ENCODE peak calls at places on chromosomes 5 and 9, in five cellular contexts. One of them, this sample, is unnamed.

GRCh38 chr9:15642369-15642962 is 89.6 kb downstream of the CCDC171 start:
- DNase-seq in kidney epithelial cell: peak
- DNase-seq in A673: peak
- DNase-seq in cardiac fibroblast: peak
- DNase-seq in fibroblast of lung: peak
- DNase-seq in this sample: peak

GRCh38 chr5:54876561-54876960 is 108.8 kb downstream of the ESM1 start:
- DNase-seq in A673: no peak
- DNase-seq in cardiac fibroblast: no peak
- DNase-seq in fibroblast of lung: no peak
- DNase-seq in kidney epithelial cell: no peak
- DNase-seq in this sample: no peak

GRCh38 chr5:36786613-36787012 is 90.0 kb upstream of the NIPBL start:
- DNase-seq in kidney epithelial cell: no peak
- DNase-seq in fibroblast of lung: no peak
- DNase-seq in A673: no peak
- DNase-seq in cardiac fibroblast: no peak
- DNase-seq in this sample: no peak

GRCh38 chr9:34176089-34176488 is 2.8 kb upstream of the UBAP1 start:
- DNase-seq in A673: no peak
- DNase-seq in cardiac fibroblast: no peak
- DNase-seq in fibroblast of lung: no peak
- DNase-seq in kidney epithelial cell: no peak
- DNase-seq in this sample: no peak

GRCh38 chr9:124818431-124819281 is 34.6 kb upstream of the WDR38 start:
- DNase-seq in cardiac fibroblast: no peak
- DNase-seq in fibroblast of lung: peak
- DNase-seq in kidney epithelial cell: peak
- DNase-seq in A673: no peak
- DNase-seq in this sample: peak

GRCh38 chr9:85016389-85016997 is 347.0 kb downstream of the NTRK2 start:
- DNase-seq in A673: no peak
- DNase-seq in fibroblast of lung: no peak
- DNase-seq in kidney epithelial cell: no peak
- DNase-seq in cardiac fibroblast: no peak
- DNase-seq in this sample: no peak

GRCh38 chr5:181052928-181053759 is 13.1 kb downstream of the BTNL9 start:
- DNase-seq in A673: no peak
- DNase-seq in kidney epithelial cell: no peak
- DNase-seq in fibroblast of lung: no peak
- DNase-seq in cardiac fibroblast: no peak
- DNase-seq in this sample: no peak

GRCh38 chr9:125538092-125538473 is 168.9 kb downstream of the MAPKAP1 start:
- DNase-seq in cardiac fibroblast: peak
- DNase-seq in fibroblast of lung: peak
- DNase-seq in kidney epithelial cell: peak
- DNase-seq in A673: no peak
- DNase-seq in this sample: peak

GRCh38 chr9:111598730-111599091 is 736 bp downstream of the PTGR1 start:
- DNase-seq in fibroblast of lung: peak
- DNase-seq in A673: peak
- DNase-seq in cardiac fibroblast: peak
- DNase-seq in kidney epithelial cell: no peak
- DNase-seq in this sample: peak

GRCh38 chr9:106712279-106712678 is 150.7 kb upstream of the ZNF462 start:
- DNase-seq in A673: no peak
- DNase-seq in cardiac fibroblast: no peak
- DNase-seq in fibroblast of lung: no peak
- DNase-seq in kidney epithelial cell: no peak
- DNase-seq in this sample: no peak

GRCh38 chr5:80516826-80517225 is 28.9 kb downstream of the FAM151B start:
- DNase-seq in cardiac fibroblast: peak
- DNase-seq in kidney epithelial cell: peak
- DNase-seq in A673: peak
- DNase-seq in fibroblast of lung: peak
- DNase-seq in this sample: peak

GRCh38 chr9:75105841-75106240 is 17.5 kb downstream of the OSTF1 start:
- DNase-seq in fibroblast of lung: peak
- DNase-seq in cardiac fibroblast: no peak
- DNase-seq in kidney epithelial cell: no peak
- DNase-seq in A673: no peak
- DNase-seq in this sample: no peak

GRCh38 chr9:20552874-20553624 is 69.2 kb downstream of the MLLT3 start:
- DNase-seq in cardiac fibroblast: peak
- DNase-seq in fibroblast of lung: peak
- DNase-seq in kidney epithelial cell: no peak
- DNase-seq in A673: no peak
- DNase-seq in this sample: peak

GRCh38 chr5:1522601-1523479 is 920 bp downstream of the LPCAT1 start:
- DNase-seq in A673: peak
- DNase-seq in fibroblast of lung: peak
- DNase-seq in cardiac fibroblast: peak
- DNase-seq in kidney epithelial cell: no peak
- DNase-seq in this sample: peak

GRCh38 chr5:55800924-55801323 is 50.2 kb upstream of the IL31RA start:
- DNase-seq in fibroblast of lung: no peak
- DNase-seq in kidney epithelial cell: no peak
- DNase-seq in A673: no peak
- DNase-seq in cardiac fibroblast: no peak
- DNase-seq in this sample: no peak

GRCh38 chr9:134855231-134855899 is 25.2 kb upstream of the FCN2 start:
- DNase-seq in fibroblast of lung: no peak
- DNase-seq in cardiac fibroblast: no peak
- DNase-seq in A673: no peak
- DNase-seq in kidney epithelial cell: no peak
- DNase-seq in this sample: no peak

GRCh38 chr9:120384925-120385272 is 195.1 kb downstream of the CDK5RAP2 start:
- DNase-seq in cardiac fibroblast: no peak
- DNase-seq in kidney epithelial cell: no peak
- DNase-seq in fibroblast of lung: no peak
- DNase-seq in A673: no peak
- DNase-seq in this sample: no peak

GRCh38 chr5:157444224-157444623 is 15.8 kb upstream of the NIPAL4 start:
- DNase-seq in fibroblast of lung: no peak
- DNase-seq in cardiac fibroblast: no peak
- DNase-seq in A673: no peak
- DNase-seq in kidney epithelial cell: no peak
- DNase-seq in this sample: no peak

GRCh38 chr5:133245191-133246052 is 193.6 kb downstream of the HSPA4 start:
- DNase-seq in cardiac fibroblast: peak
- DNase-seq in A673: peak
- DNase-seq in kidney epithelial cell: peak
- DNase-seq in fibroblast of lung: peak
- DNase-seq in this sample: peak

GRCh38 chr9:127714916-127715442 is 484 bp downstream of the PTRH1 start:
- DNase-seq in fibroblast of lung: no peak
- DNase-seq in A673: no peak
- DNase-seq in cardiac fibroblast: no peak
- DNase-seq in kidney epithelial cell: no peak
- DNase-seq in this sample: no peak

GRCh38 chr5:177496111-177497010 is 1.0 kb downstream of the PDLIM7 start:
- DNase-seq in fibroblast of lung: peak
- DNase-seq in kidney epithelial cell: peak
- DNase-seq in cardiac fibroblast: peak
- DNase-seq in A673: peak
- DNase-seq in this sample: peak

GRCh38 chr5:91232523-91232922 is 150.6 kb downstream of the ARRDC3 start:
- DNase-seq in cardiac fibroblast: no peak
- DNase-seq in fibroblast of lung: no peak
- DNase-seq in kidney epithelial cell: no peak
- DNase-seq in A673: no peak
- DNase-seq in this sample: no peak

GRCh38 chr5:91240175-91240574 is 142.9 kb downstream of the ARRDC3 start:
- DNase-seq in A673: no peak
- DNase-seq in cardiac fibroblast: no peak
- DNase-seq in kidney epithelial cell: no peak
- DNase-seq in fibroblast of lung: no peak
- DNase-seq in this sample: no peak

GRCh38 chr5:91235194-91235793 is 147.8 kb downstream of the ARRDC3 start:
- DNase-seq in cardiac fibroblast: no peak
- DNase-seq in fibroblast of lung: no peak
- DNase-seq in A673: no peak
- DNase-seq in kidney epithelial cell: no peak
- DNase-seq in this sample: peak
- H3K4me3 ChIP-seq in cardiac fibroblast: no peak
- H3K4me3 ChIP-seq in fibroblast of lung: no peak
- H3K4me3 ChIP-seq in A673: no peak
- H3K4me3 ChIP-seq in kidney epithelial cell: no peak
- H3K4me3 ChIP-seq in this sample: no peak

DNA sequence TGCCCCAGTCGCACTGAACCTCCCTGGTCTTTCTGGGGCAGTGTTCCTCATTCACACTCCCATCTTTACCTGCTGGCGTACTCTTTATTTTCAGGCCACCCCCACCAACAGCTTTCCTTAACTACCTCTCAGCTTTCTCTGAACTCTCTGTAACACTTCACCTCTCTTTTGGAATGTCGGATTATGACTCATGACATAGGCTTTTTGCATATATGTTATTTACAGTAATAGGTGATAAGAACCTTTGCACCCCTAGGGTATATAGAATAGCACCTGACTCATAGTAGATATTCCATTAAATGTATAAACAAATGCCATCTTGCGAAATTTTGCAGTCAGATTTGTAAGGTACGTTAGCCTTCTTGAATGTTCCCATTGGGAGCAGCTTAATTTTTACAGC is 52.9 kb upstream of the MIER3 start:
- DNase-seq in fibroblast of lung: no peak
- DNase-seq in kidney epithelial cell: no peak
- DNase-seq in A673: no peak
- DNase-seq in cardiac fibroblast: no peak
- DNase-seq in this sample: no peak
- H3K4me3 ChIP-seq in fibroblast of lung: no peak
- H3K4me3 ChIP-seq in kidney epithelial cell: no peak
- H3K4me3 ChIP-seq in A673: no peak
- H3K4me3 ChIP-seq in cardiac fibroblast: no peak
- H3K4me3 ChIP-seq in this sample: no peak

GRCh38 chr5:35420200-35420599 is 189.9 kb upstream of the PRLR start:
- DNase-seq in A673: no peak
- DNase-seq in kidney epithelial cell: no peak
- DNase-seq in fibroblast of lung: no peak
- DNase-seq in cardiac fibroblast: no peak
- DNase-seq in this sample: no peak
- H3K4me3 ChIP-seq in A673: no peak
- H3K4me3 ChIP-seq in kidney epithelial cell: no peak
- H3K4me3 ChIP-seq in fibroblast of lung: no peak
- H3K4me3 ChIP-seq in cardiac fibroblast: no peak
- H3K4me3 ChIP-seq in this sample: no peak

GRCh38 chr5:172385661-172386187 is 68.6 kb downstream of the SH3PXD2B start:
- DNase-seq in kidney epithelial cell: no peak
- DNase-seq in cardiac fibroblast: no peak
- DNase-seq in A673: no peak
- DNase-seq in fibroblast of lung: no peak
- DNase-seq in this sample: no peak
- H3K4me3 ChIP-seq in kidney epithelial cell: no peak
- H3K4me3 ChIP-seq in cardiac fibroblast: no peak
- H3K4me3 ChIP-seq in A673: no peak
- H3K4me3 ChIP-seq in fibroblast of lung: no peak
- H3K4me3 ChIP-seq in this sample: no peak

GRCh38 chr5:148383564-148384388 is at the start of gene FBXO38:
- DNase-seq in fibroblast of lung: peak
- DNase-seq in cardiac fibroblast: peak
- DNase-seq in A673: peak
- DNase-seq in kidney epithelial cell: peak
- DNase-seq in this sample: peak

GRCh38 chr5:148385094-148385493 is 1.3 kb downstream of the FBXO38 start:
- DNase-seq in cardiac fibroblast: no peak
- DNase-seq in fibroblast of lung: no peak
- DNase-seq in kidney epithelial cell: no peak
- DNase-seq in A673: no peak
- DNase-seq in this sample: no peak

GRCh38 chr5:148382961-148383360 is 797 bp upstream of the FBXO38 start:
- DNase-seq in fibroblast of lung: no peak
- DNase-seq in cardiac fibroblast: no peak
- DNase-seq in A673: peak
- DNase-seq in kidney epithelial cell: no peak
- DNase-seq in this sample: no peak

GRCh38 chr5:148386041-148386440 is 2.3 kb downstream of the FBXO38 start:
- DNase-seq in fibroblast of lung: no peak
- DNase-seq in cardiac fibroblast: no peak
- DNase-seq in kidney epithelial cell: no peak
- DNase-seq in A673: no peak
- DNase-seq in this sample: no peak

DNA sequence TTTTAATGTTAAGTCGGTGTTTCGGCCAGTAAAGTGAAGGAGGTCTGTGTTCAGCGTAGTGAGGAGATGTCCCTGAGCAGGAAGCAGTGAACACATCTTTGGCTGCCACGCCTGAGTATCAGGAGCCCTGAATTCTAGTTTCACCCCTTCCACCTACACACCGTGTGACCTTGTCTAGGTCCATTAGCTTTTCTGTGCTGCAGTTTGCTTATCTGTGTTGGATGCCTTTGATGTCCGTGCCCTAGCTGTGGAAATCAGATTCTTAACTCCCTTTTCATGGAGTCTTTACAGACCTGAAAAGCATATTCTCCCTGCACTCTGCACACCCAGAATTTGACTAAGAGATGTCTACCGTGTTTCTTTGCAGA is 615 bp downstream of the FBXO38 start:
- DNase-seq in kidney epithelial cell: no peak
- DNase-seq in fibroblast of lung: peak
- DNase-seq in cardiac fibroblast: no peak
- DNase-seq in A673: no peak
- DNase-seq in this sample: no peak
- H3K4me3 ChIP-seq in kidney epithelial cell: peak
- H3K4me3 ChIP-seq in fibroblast of lung: peak
- H3K4me3 ChIP-seq in cardiac fibroblast: peak
- H3K4me3 ChIP-seq in A673: peak
- H3K4me3 ChIP-seq in this sample: peak

GRCh38 chr5:122153774-122154173 is 24.4 kb downstream of the ZNF474 start:
- DNase-seq in A673: no peak
- DNase-seq in cardiac fibroblast: peak
- DNase-seq in fibroblast of lung: peak
- DNase-seq in kidney epithelial cell: no peak
- DNase-seq in this sample: no peak
- H3K4me3 ChIP-seq in A673: no peak
- H3K4me3 ChIP-seq in cardiac fibroblast: no peak
- H3K4me3 ChIP-seq in fibroblast of lung: no peak
- H3K4me3 ChIP-seq in kidney epithelial cell: no peak
- H3K4me3 ChIP-seq in this sample: no peak

This sample was measured in fibroblast of villous mesenchyme.